ENCODE peak calls at places on chromosomes 7 and 10, in seven cellular contexts. J, W, Z, N, L, V and M are unnamed samples.

GRCh38 chr10:53843691-53844362 is 957.2 kb downstream of the PCDH15 start:
- DNase-seq in W (peak; percentile 7), N (peak; percentile 52), Z (no peak), J (no peak), L (no peak), V (no peak), M (peak; percentile 22)

GRCh38 chr10:12638103-12638502 is 288.8 kb downstream of the CAMK1D start:
- DNase-seq in V (peak; percentile 92), N (peak; percentile 55), W (peak; percentile 64), Z (peak; percentile 10), J (no peak), L (no peak), M (peak; percentile 30)

GRCh38 chr10:78777466-78778256 is 291.1 kb upstream of the ZMIZ1 start:
- DNase-seq in N (peak; percentile 40), L (peak; percentile 50), W (no peak), J (peak; percentile 26), V (no peak), Z (no peak), M (peak; percentile 76)

GRCh38 chr7:71486856-71487628 is 355.1 kb downstream of the GALNT17 start:
- DNase-seq in V (no peak), L (peak; percentile 30), N (peak; percentile 79), Z (peak; percentile 87), J (no peak), W (no peak), M (peak; percentile 45)

GRCh38 chr7:51785806-51786205 is 469.2 kb upstream of the COBL start:
- DNase-seq in W (no peak), L (no peak), Z (no peak), J (no peak), N (no peak), V (no peak), M (no peak)

GRCh38 chr10:84375881-84376280 is 47.5 kb downstream of the CCSER2 start:
- DNase-seq in Z (no peak), N (no peak), W (no peak), V (no peak), L (no peak), J (no peak), M (no peak)

GRCh38 chr10:71216751-71217265 is 4.4 kb downstream of the UNC5B start:
- DNase-seq in N (no peak), L (no peak), J (no peak), V (no peak), W (no peak), Z (no peak), M (peak; percentile 64)

GRCh38 chr7:104903044-104903443 is 111.0 kb upstream of the KMT2E start:
- DNase-seq in N (peak; percentile 19), V (no peak), L (no peak), W (no peak), J (peak; percentile 70), Z (no peak), M (no peak)

GRCh38 chr7:151838861-151839381 is 38.0 kb downstream of the PRKAG2 start:
- DNase-seq in N (no peak), V (peak; percentile 26), Z (no peak), L (no peak), J (no peak), W (no peak), M (no peak)

GRCh38 chr7:127446842-127447241 is 54.3 kb upstream of the ZNF800 start:
- DNase-seq in W (no peak), J (peak; percentile 17), V (no peak), Z (no peak), L (no peak), N (no peak), M (no peak)

GRCh38 chr10:113329121-113329596 is 223.7 kb upstream of the HABP2 start:
- DNase-seq in N (peak; percentile 84), J (peak; percentile 86), V (no peak), W (no peak), L (peak; percentile 86), Z (peak; percentile 80), M (peak; percentile 80)

GRCh38 chr10:92419740-92420553 is 129.0 kb downstream of the MARCHF5 start:
- DNase-seq in N (peak; percentile 33), W (no peak), J (peak; percentile 47), V (peak; percentile 48), Z (no peak), L (no peak), M (peak; percentile 50)

GRCh38 chr7:31796375-31796774 is 109.4 kb downstream of the PPP1R17 start:
- DNase-seq in L (no peak), V (no peak), W (no peak), Z (no peak), N (peak; percentile 37), J (no peak), M (no peak)

GRCh38 chr10:10160821-10161312 is 856.8 kb upstream of the CELF2 start:
- DNase-seq in L (no peak), J (no peak), V (no peak), Z (no peak), W (no peak), N (no peak), M (no peak)

GRCh38 chr10:121594076-121594475 is 4.2 kb downstream of the FGFR2 start:
- DNase-seq in J (no peak), W (no peak), Z (no peak), L (no peak), N (no peak), V (no peak), M (no peak)